ENCODE peak calls at places on chromosomes 2 and 18, in six cellular contexts. V, M, X, F, A and E are unnamed samples.

GRCh38 chr2:16950436-16950835 is 284.8 kb upstream of the CYRIA start:
- DNase-seq in V (no peak), M (no peak), F (no peak), A (no peak), X (no peak), E (no peak)

GRCh38 chr2:55309441-55309840 is 40.4 kb upstream of the MTIF2 start:
- DNase-seq in F (no peak), M (peak; percentile 66), X (no peak), A (peak; percentile 90), V (no peak), E (no peak)

GRCh38 chr2:2392332-2392731 is 61.3 kb upstream of the MYT1L start:
- DNase-seq in F (no peak), A (no peak), X (no peak), V (no peak), M (no peak), E (no peak)

GRCh38 chr2:47236503-47237215 is 81.6 kb upstream of the STPG4 start:
- DNase-seq in X (peak; percentile 51), F (no peak), V (no peak), A (no peak), M (no peak), E (no peak)

GRCh38 chr2:231513746-231514224 is 16.5 kb downstream of the NMUR1 start:
- DNase-seq in V (no peak), X (no peak), A (no peak), M (no peak), F (no peak), E (no peak)

GRCh38 chr2:226426292-226426736 is 373.3 kb downstream of the IRS1 start:
- DNase-seq in V (no peak), X (no peak), F (no peak), M (peak; percentile 97), A (no peak), E (no peak)

GRCh38 chr2:152715854-152716428 is 1.3 kb downstream of the PRPF40A start:
- DNase-seq in X (peak; percentile 73), V (no peak), A (peak; percentile 25), F (no peak), M (peak; percentile 19), E (no peak)

GRCh38 chr18:58257461-58257860 is 213.4 kb downstream of the NEDD4L start:
- DNase-seq in V (no peak), X (no peak), A (no peak), M (peak; percentile 47), F (no peak), E (no peak)

GRCh38 chr2:115115135-115115534 is 672.7 kb downstream of the DPP10 start:
- DNase-seq in A (no peak), M (no peak), X (no peak), F (no peak), V (no peak), E (no peak)

GRCh38 chr2:161136696-161137324 is 23.4 kb upstream of the TANK start:
- DNase-seq in M (no peak), A (peak; percentile 90), F (no peak), X (no peak), V (peak; percentile 25), E (no peak)

GRCh38 chr2:68196120-68196716 is 38.5 kb downstream of the PNO1 start:
- DNase-seq in F (no peak), A (peak; percentile 45), M (peak; percentile 76), X (peak; percentile 50), V (no peak), E (no peak)

GRCh38 chr2:188610827-188611226 is 319.2 kb downstream of the GULP1 start:
- DNase-seq in A (no peak), V (no peak), F (no peak), X (no peak), M (peak; percentile 65), E (no peak)

GRCh38 chr2:215609089-215610032 is 173.5 kb upstream of the FN1 start:
- DNase-seq in X (no peak), A (no peak), M (no peak), V (no peak), F (no peak), E (no peak)

GRCh38 chr2:65057391-65058052 is 1.3 kb downstream of the CEP68 start:
- DNase-seq in A (peak; percentile 89), X (no peak), F (no peak), V (no peak), M (peak; percentile 41), E (no peak)

GRCh38 chr2:48448274-48449061 is 81.5 kb upstream of the STON1 start:
- DNase-seq in V (peak; percentile 28), F (no peak), A (no peak), M (peak; percentile 85), X (no peak), E (no peak)

GRCh38 chr2:114057638-114058037 is 167.7 kb downstream of the ACTR3 start:
- DNase-seq in F (no peak), M (no peak), X (no peak), A (no peak), V (no peak), E (no peak)

GRCh38 chr18:6413554-6414117 is 1.1 kb downstream of the L3MBTL4 start:
- DNase-seq in M (no peak), V (no peak), X (peak; percentile 9), F (no peak), A (no peak), E (no peak)

GRCh38 chr2:191657977-191658376 is 20.0 kb upstream of the NABP1 start:
- DNase-seq in V (no peak), X (no peak), F (no peak), M (peak; percentile 74), A (peak; percentile 82), E (no peak)

GRCh38 chr2:46053502-46054094 is 243.6 kb upstream of the EPAS1 start:
- DNase-seq in X (no peak), V (no peak), A (no peak), F (no peak), M (no peak), E (no peak)

GRCh38 chr2:1891147-1891546 is 146.8 kb upstream of the PXDN start:
- DNase-seq in X (no peak), V (no peak), F (no peak), M (no peak), A (no peak), E (no peak)

GRCh38 chr2:69709290-69709689 is 32.6 kb upstream of the ANXA4 start:
- DNase-seq in M (no peak), V (no peak), X (no peak), A (peak; percentile 34), F (no peak), E (no peak)

GRCh38 chr18:3029215-3029972 is 16.4 kb upstream of the LPIN2 start:
- DNase-seq in A (peak; percentile 72), V (no peak), F (no peak), M (peak; percentile 45), X (no peak), E (no peak)

GRCh38 chr2:9463698-9464034 is 10.7 kb upstream of the IAH1 start:
- DNase-seq in F (no peak), M (peak; percentile 37), V (peak; percentile 10), X (no peak), A (no peak), E (no peak)

GRCh38 chr2:181682026-181682789 is 1.9 kb upstream of the NEUROD1 start:
- DNase-seq in X (no peak), V (no peak), M (no peak), A (no peak), F (no peak), E (no peak)

GRCh38 chr2:181680937-181681811 is 857 bp upstream of the NEUROD1 start:
- DNase-seq in F (no peak), V (no peak), X (no peak), A (no peak), M (no peak), E (no peak)

GRCh38 chr2:181678744-181679543 is 1.4 kb downstream of the NEUROD1 start:
- DNase-seq in V (no peak), X (no peak), A (no peak), F (no peak), M (peak; percentile 15), E (no peak)

GRCh38 chr2:181679544-181679979 is 755 bp downstream of the NEUROD1 start:
- DNase-seq in M (no peak), V (no peak), F (no peak), X (no peak), A (no peak), E (no peak)

GRCh38 chr2:181680055-181680936 is at the start of gene NEUROD1:
- DNase-seq in V (no peak), F (no peak), X (peak; percentile 86), A (no peak), M (peak; percentile 6), E (no peak)
- H3K27me3 ChIP-seq in V (peaks cover 67% of the 10 kb centered on the region), F (peaks cover 40% of the 10 kb centered on the region), X (peaks cover 100% of the 10 kb centered on the region), A (peaks cover 67% of the 10 kb centered on the region), M (peaks cover 73% of the 10 kb centered on the region), E (peaks cover 87% of the 10 kb centered on the region)

GRCh38 chr2:120438301-120439066 is 92.5 kb downstream of the INHBB start:
- DNase-seq in A (no peak), V (no peak), X (no peak), F (no peak), M (no peak), E (no peak)

GRCh38 chr2:120436460-120436739 is 90.5 kb downstream of the INHBB start:
- DNase-seq in A (no peak), F (peak; percentile 61), V (no peak), M (no peak), X (no peak), E (no peak)

GRCh38 chr2:120436885-120437603 is 91.1 kb downstream of the INHBB start:
- DNase-seq in F (no peak), M (peak; percentile 29), V (no peak), A (peak; percentile 8), X (peak; percentile 73), E (no peak)

GRCh38 chr2:120439067-120439368 is 93.1 kb downstream of the INHBB start:
- DNase-seq in M (no peak), F (no peak), V (no peak), A (no peak), X (no peak), E (no peak)

GRCh38 chr2:120437604-120438000 is 91.7 kb downstream of the INHBB start:
- DNase-seq in F (no peak), X (no peak), A (no peak), V (no peak), M (no peak), E (no peak)
- H3K27me3 ChIP-seq in F (peaks cover 4% of the 10 kb centered on the region), X (peaks cover 97% of the 10 kb centered on the region), A (peaks cover 15% of the 10 kb centered on the region), V (peaks cover 16% of the 10 kb centered on the region), M (peaks cover 27% of the 10 kb centered on the region), E (peaks cover 37% of the 10 kb centered on the region)

GRCh38 chr2:241037498-241037897 is 39.1 kb downstream of the SNED1 start:
- DNase-seq in F (no peak), A (no peak), M (no peak), X (no peak), V (no peak), E (no peak)

GRCh38 chr2:241040081-241040803 is 41.8 kb downstream of the SNED1 start:
- DNase-seq in V (no peak), X (no peak), F (no peak), A (no peak), M (no peak), E (no peak)

GRCh38 chr2:241036964-241037421 is 38.6 kb downstream of the SNED1 start:
- DNase-seq in M (no peak), V (no peak), A (no peak), X (no peak), F (no peak), E (peak; percentile 82)

GRCh38 chr2:241039416-241039815 is 41.0 kb downstream of the SNED1 start:
- DNase-seq in A (no peak), F (no peak), V (no peak), M (no peak), X (no peak), E (no peak)

GRCh38 chr2:241038374-241039180 is 40.2 kb downstream of the SNED1 start:
- DNase-seq in A (no peak), V (no peak), X (no peak), F (no peak), M (no peak), E (peak; percentile 29)
- H3K27me3 ChIP-seq in A (no peaks in the 10 kb centered on the region), V (peaks cover 27% of the 10 kb centered on the region), X (peaks cover 56% of the 10 kb centered on the region), F (no peaks in the 10 kb centered on the region), M (no peaks in the 10 kb centered on the region), E (no peaks in the 10 kb centered on the region)

GRCh38 chr18:79784071-79784913 is 13.4 kb upstream of the KCNG2 start:
- DNase-seq in A (no peak), X (no peak), F (no peak), V (no peak), M (no peak), E (no peak)
- H3K27me3 ChIP-seq in A (peaks cover 12% of the 10 kb centered on the region), X (peaks cover 64% of the 10 kb centered on the region), F (peaks cover 34% of the 10 kb centered on the region), V (no peaks in the 10 kb centered on the region), M (peaks cover 20% of the 10 kb centered on the region), E (peaks cover 19% of the 10 kb centered on the region)